ENCODE peak calls at places on chromosomes 3 and 15, in nine cellular contexts. One of them, this sample, is unnamed.

GRCh38 chr3:196287066-196287404 is 491 bp downstream of the PCYT1A start:
- DNase-seq in activated gamma-delta T cell treated with Interleukin-2 at 50 U/mL for 16 hours: no peak
- DNase-seq in HT1080: peak
- DNase-seq in endothelial cell: no peak
- DNase-seq in foreskin fibroblast: no peak
- DNase-seq in COLO829: no peak
- DNase-seq in nephron progenitor cell: no peak
- DNase-seq in neural crest cell: no peak
- DNase-seq in nucleus accumbens: no peak
- DNase-seq in this sample: no peak

GRCh38 chr3:45786801-45787495 is 9.4 kb downstream of the SLC6A20 start:
- DNase-seq in activated gamma-delta T cell treated with Interleukin-2 at 50 U/mL for 16 hours: no peak
- DNase-seq in HT1080: no peak
- DNase-seq in endothelial cell: no peak
- DNase-seq in foreskin fibroblast: no peak
- DNase-seq in COLO829: no peak
- DNase-seq in nephron progenitor cell: no peak
- DNase-seq in neural crest cell: no peak
- DNase-seq in nucleus accumbens: no peak
- DNase-seq in this sample: no peak

GRCh38 chr3:5635746-5636145 is 448.2 kb downstream of the EDEM1 start:
- DNase-seq in activated gamma-delta T cell treated with Interleukin-2 at 50 U/mL for 16 hours: no peak
- DNase-seq in HT1080: no peak
- DNase-seq in endothelial cell: no peak
- DNase-seq in foreskin fibroblast: no peak
- DNase-seq in COLO829: no peak
- DNase-seq in nephron progenitor cell: no peak
- DNase-seq in neural crest cell: no peak
- DNase-seq in nucleus accumbens: no peak
- DNase-seq in this sample: no peak

GRCh38 chr3:12148183-12148940 is 10.3 kb downstream of the TIMP4 start:
- DNase-seq in activated gamma-delta T cell treated with Interleukin-2 at 50 U/mL for 16 hours: no peak
- DNase-seq in HT1080: no peak
- DNase-seq in endothelial cell: no peak
- DNase-seq in foreskin fibroblast: peak
- DNase-seq in COLO829: no peak
- DNase-seq in nephron progenitor cell: no peak
- DNase-seq in neural crest cell: no peak
- DNase-seq in nucleus accumbens: no peak
- DNase-seq in this sample: no peak

GRCh38 chr3:46544771-46545503 is 21.2 kb downstream of the LRRC2 start:
- DNase-seq in activated gamma-delta T cell treated with Interleukin-2 at 50 U/mL for 16 hours: no peak
- DNase-seq in HT1080: no peak
- DNase-seq in endothelial cell: no peak
- DNase-seq in foreskin fibroblast: no peak
- DNase-seq in COLO829: no peak
- DNase-seq in nephron progenitor cell: no peak
- DNase-seq in neural crest cell: no peak
- DNase-seq in nucleus accumbens: no peak
- DNase-seq in this sample: no peak

GRCh38 chr3:120622870-120623718 is 27.0 kb downstream of the NDUFB4 start:
- DNase-seq in activated gamma-delta T cell treated with Interleukin-2 at 50 U/mL for 16 hours: peak
- DNase-seq in HT1080: peak
- DNase-seq in endothelial cell: no peak
- DNase-seq in foreskin fibroblast: peak
- DNase-seq in COLO829: no peak
- DNase-seq in nephron progenitor cell: peak
- DNase-seq in neural crest cell: peak
- DNase-seq in nucleus accumbens: no peak
- DNase-seq in this sample: no peak

GRCh38 chr15:77066961-77067690 is 3.8 kb downstream of the TSPAN3 start:
- DNase-seq in activated gamma-delta T cell treated with Interleukin-2 at 50 U/mL for 16 hours: no peak
- DNase-seq in HT1080: no peak
- DNase-seq in endothelial cell: no peak
- DNase-seq in foreskin fibroblast: no peak
- DNase-seq in COLO829: no peak
- DNase-seq in nephron progenitor cell: no peak
- DNase-seq in neural crest cell: no peak
- DNase-seq in nucleus accumbens: no peak
- DNase-seq in this sample: no peak

GRCh38 chr3:172591171-172591605 is 68.0 kb upstream of the TNFSF10 start:
- DNase-seq in activated gamma-delta T cell treated with Interleukin-2 at 50 U/mL for 16 hours: no peak
- DNase-seq in HT1080: no peak
- DNase-seq in endothelial cell: no peak
- DNase-seq in foreskin fibroblast: no peak
- DNase-seq in COLO829: no peak
- DNase-seq in nephron progenitor cell: no peak
- DNase-seq in neural crest cell: no peak
- DNase-seq in nucleus accumbens: no peak
- DNase-seq in this sample: no peak

GRCh38 chr15:56366211-56366610 is 985 bp downstream of the TEX9 start:
- DNase-seq in activated gamma-delta T cell treated with Interleukin-2 at 50 U/mL for 16 hours: no peak
- DNase-seq in HT1080: no peak
- DNase-seq in endothelial cell: no peak
- DNase-seq in foreskin fibroblast: no peak
- DNase-seq in COLO829: no peak
- DNase-seq in nephron progenitor cell: no peak
- DNase-seq in neural crest cell: no peak
- DNase-seq in nucleus accumbens: no peak
- DNase-seq in this sample: no peak

GRCh38 chr3:165193392-165194268 is 2.6 kb downstream of the SLITRK3 start:
- DNase-seq in activated gamma-delta T cell treated with Interleukin-2 at 50 U/mL for 16 hours: no peak
- DNase-seq in HT1080: no peak
- DNase-seq in endothelial cell: no peak
- DNase-seq in foreskin fibroblast: no peak
- DNase-seq in COLO829: no peak
- DNase-seq in nephron progenitor cell: peak
- DNase-seq in neural crest cell: peak
- DNase-seq in nucleus accumbens: no peak
- DNase-seq in this sample: no peak

GRCh38 chr3:111998661-111999641 is at the start of gene TAGLN3:
- DNase-seq in activated gamma-delta T cell treated with Interleukin-2 at 50 U/mL for 16 hours: no peak
- DNase-seq in HT1080: peak
- DNase-seq in endothelial cell: peak
- DNase-seq in foreskin fibroblast: no peak
- DNase-seq in COLO829: no peak
- DNase-seq in nephron progenitor cell: peak
- DNase-seq in neural crest cell: peak
- DNase-seq in nucleus accumbens: peak
- DNase-seq in this sample: no peak

GRCh38 chr3:34020761-34021635 is 222.6 kb downstream of the PDCD6IP start:
- DNase-seq in activated gamma-delta T cell treated with Interleukin-2 at 50 U/mL for 16 hours: no peak
- DNase-seq in HT1080: no peak
- DNase-seq in endothelial cell: no peak
- DNase-seq in foreskin fibroblast: no peak
- DNase-seq in COLO829: no peak
- DNase-seq in nephron progenitor cell: no peak
- DNase-seq in neural crest cell: no peak
- DNase-seq in nucleus accumbens: no peak
- DNase-seq in this sample: no peak

GRCh38 chr15:64521726-64522164 is 61.4 kb downstream of the ZNF609 start:
- DNase-seq in activated gamma-delta T cell treated with Interleukin-2 at 50 U/mL for 16 hours: no peak
- DNase-seq in HT1080: peak
- DNase-seq in endothelial cell: no peak
- DNase-seq in foreskin fibroblast: peak
- DNase-seq in COLO829: peak
- DNase-seq in nephron progenitor cell: no peak
- DNase-seq in neural crest cell: peak
- DNase-seq in nucleus accumbens: peak
- DNase-seq in this sample: no peak

GRCh38 chr3:65500398-65501306 is 538.1 kb downstream of the MAGI1 start:
- DNase-seq in activated gamma-delta T cell treated with Interleukin-2 at 50 U/mL for 16 hours: no peak
- DNase-seq in HT1080: no peak
- DNase-seq in endothelial cell: no peak
- DNase-seq in foreskin fibroblast: no peak
- DNase-seq in COLO829: no peak
- DNase-seq in nephron progenitor cell: no peak
- DNase-seq in neural crest cell: no peak
- DNase-seq in nucleus accumbens: no peak
- DNase-seq in this sample: no peak

This sample was measured in naive thymus-derived CD4-positive, alpha-beta T cell.